ENCODE peak calls at places on chromosome 21, in four cellular contexts. M is IMR-90, S is GM12878, B is K562. K is an unnamed sample.

GRCh38 chr21:35256468-35256988 is 207.4 kb upstream of the RUNX1 start:
- DNase-seq in M (peak), B (peak), S (no peak), K (peak)

GRCh38 chr21:34743285-34743684 is 74.5 kb downstream of the CLIC6 start:
- DNase-seq in M (no peak), B (no peak), S (no peak), K (no peak)

GRCh38 chr21:42356680-42357079 is 5.9 kb upstream of the TFF2 start:
- DNase-seq in M (no peak), B (no peak), S (no peak), K (no peak)

GRCh38 chr21:38486705-38487104 is 11.6 kb downstream of the ERG start:
- DNase-seq in S (no peak), B (no peak), M (no peak), K (no peak)

GRCh38 chr21:29481081-29481480 is 182.4 kb downstream of the BACH1 start:
- DNase-seq in B (no peak), S (no peak), M (no peak), K (no peak)

GRCh38 chr21:42574234-42575027 is 60.8 kb downstream of the SLC37A1 start:
- DNase-seq in M (peak), S (no peak), B (peak), K (no peak)

GRCh38 chr21:29943885-29944284 is 4.1 kb upstream of the GRIK1 start:
- DNase-seq in M (no peak), B (peak), S (no peak), K (no peak)

GRCh38 chr21:28253378-28253777 is 739.3 kb downstream of the LTN1 start:
- DNase-seq in S (no peak), M (peak), B (no peak), K (no peak)

GRCh38 chr21:27772816-27773215 is 805.9 kb upstream of the ADAMTS5 start:
- DNase-seq in B (no peak), M (no peak), S (no peak), K (no peak)

GRCh38 chr21:36499578-36500471 is 19.9 kb upstream of the CLDN14 start:
- DNase-seq in M (no peak), S (no peak), B (no peak), K (no peak)
- TF ChIP-seq RCOR1 in M (no peak), S (no peak), B (no peak), K (no peak)

DNA sequence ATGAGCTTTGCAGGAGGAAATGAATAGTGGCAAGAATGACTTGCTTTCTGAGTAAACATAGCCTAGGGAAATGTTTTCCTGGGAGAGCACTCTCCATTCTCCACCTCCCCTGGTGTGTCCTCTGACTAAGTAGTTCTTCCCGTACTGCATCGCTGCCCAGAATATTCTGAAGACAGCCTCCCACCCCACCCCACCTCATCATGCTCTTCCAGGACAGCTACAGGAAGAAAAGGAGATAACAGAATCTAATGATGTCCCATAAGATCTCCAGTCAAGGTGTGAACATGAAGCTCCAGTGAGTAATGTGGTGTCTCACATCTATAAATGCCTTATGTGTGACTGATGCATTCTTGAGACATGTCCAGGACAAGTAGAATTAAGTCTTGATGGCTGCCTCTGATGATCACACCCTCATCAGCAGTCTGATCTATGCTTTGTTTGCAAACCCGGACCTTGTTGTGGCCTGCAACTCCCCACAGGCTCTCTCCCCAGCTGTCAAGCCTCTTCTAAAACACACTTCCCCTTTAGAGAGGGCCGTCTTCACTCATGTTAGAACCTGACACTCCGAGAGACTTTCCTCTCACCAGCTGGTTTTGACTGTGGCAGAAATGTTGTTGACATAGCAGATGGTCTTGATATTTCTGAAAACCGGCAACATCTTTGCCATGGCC is 183.0 kb downstream of the CYYR1 start:
- DNase-seq in M (peak), B (no peak), S (no peak), K (peak)
- TF ChIP-seq BHLHE40 in M (no peak), B (no peak), S (no peak), K (no peak)

DNA sequence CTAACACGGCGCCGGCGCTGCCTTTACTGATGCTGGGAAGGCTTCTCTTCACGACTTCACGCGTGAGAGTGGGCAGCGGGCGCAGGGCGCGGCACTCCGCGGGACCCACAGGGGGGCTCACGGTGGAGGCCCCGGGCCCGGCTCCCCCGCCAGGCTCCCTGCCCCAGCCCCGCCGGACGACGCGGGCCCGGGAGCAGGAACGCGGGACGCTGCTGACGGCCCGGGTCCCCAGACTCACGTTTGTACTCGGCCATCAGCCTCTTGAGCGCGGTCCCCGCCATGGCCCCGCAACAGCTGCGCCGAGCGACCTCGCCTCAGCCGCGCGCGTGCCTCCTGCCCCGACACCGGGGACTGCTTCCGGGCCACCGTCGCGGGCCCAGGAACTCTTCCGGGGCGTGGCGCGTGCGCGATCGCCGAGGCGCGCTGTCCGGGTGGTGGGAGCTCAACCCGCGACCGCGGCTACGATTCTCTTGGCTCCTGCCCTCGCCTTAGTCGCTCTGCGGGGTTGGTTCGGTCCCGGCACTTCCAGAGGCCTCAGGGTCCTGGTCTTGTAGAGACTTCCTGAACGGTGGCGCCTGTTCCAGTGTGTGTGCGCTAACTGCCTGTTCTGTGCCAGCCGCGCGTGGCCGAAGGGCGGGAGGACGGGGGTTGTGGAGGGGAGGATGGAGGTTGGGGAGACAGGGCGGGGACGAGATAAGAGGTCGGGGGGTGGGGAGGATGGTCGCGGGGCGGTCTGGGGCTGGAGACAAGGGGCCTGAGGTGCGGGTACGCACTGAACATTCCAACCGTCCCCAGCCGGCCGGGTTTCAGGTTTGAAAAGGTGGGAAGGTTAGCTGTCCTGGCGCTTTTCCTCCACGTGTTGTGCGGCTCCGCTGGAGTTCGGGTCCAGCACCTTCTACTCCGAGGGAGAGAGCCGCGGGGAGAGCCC is at the start of gene UBE2G2:
- DNase-seq in M (peak), S (no peak), B (peak), K (peak)
- TF ChIP-seq RCOR1 in M (no peak), S (no peak), B (no peak), K (no peak)

GRCh38 chr21:32732544-32732943 is 4.7 kb upstream of the SYNJ1 start:
- DNase-seq in M (no peak), B (no peak), S (no peak), K (no peak)

GRCh38 chr21:32735524-32735923 is 7.7 kb upstream of the SYNJ1 start:
- DNase-seq in S (no peak), M (no peak), B (no peak), K (no peak)

GRCh38 chr21:32734214-32734613 is 6.4 kb upstream of the SYNJ1 start:
- DNase-seq in B (no peak), M (no peak), S (no peak), K (no peak)

GRCh38 chr21:32728455-32729237 is 833 bp upstream of the SYNJ1 start:
- DNase-seq in M (no peak), B (no peak), S (no peak), K (no peak)

GRCh38 chr21:32733356-32733755 is 5.5 kb upstream of the SYNJ1 start:
- DNase-seq in S (no peak), B (no peak), M (no peak), K (no peak)
- TF ChIP-seq BHLHE40 in S (no peak), B (no peak), M (no peak), K (no peak)

GRCh38 chr21:22474403-22474802 is 1476.2 kb downstream of the NCAM2 start:
- DNase-seq in M (no peak), S (no peak), B (no peak), K (no peak)
- TF ChIP-seq RCOR1 in M (no peak), S (no peak), B (no peak), K (no peak)

GRCh38 chr21:40383951-40384350 is 463.0 kb downstream of the DSCAM start:
- DNase-seq in S (no peak), B (no peak), M (no peak), K (no peak)

GRCh38 chr21:40385883-40386282 is 461.1 kb downstream of the DSCAM start:
- DNase-seq in S (no peak), B (no peak), M (no peak), K (no peak)

GRCh38 chr21:40386981-40387380 is 460.0 kb downstream of the DSCAM start:
- DNase-seq in S (no peak), M (no peak), B (no peak), K (no peak)

GRCh38 chr21:40388046-40388445 is 458.9 kb downstream of the DSCAM start:
- DNase-seq in M (no peak), B (no peak), S (no peak), K (no peak)

DNA sequence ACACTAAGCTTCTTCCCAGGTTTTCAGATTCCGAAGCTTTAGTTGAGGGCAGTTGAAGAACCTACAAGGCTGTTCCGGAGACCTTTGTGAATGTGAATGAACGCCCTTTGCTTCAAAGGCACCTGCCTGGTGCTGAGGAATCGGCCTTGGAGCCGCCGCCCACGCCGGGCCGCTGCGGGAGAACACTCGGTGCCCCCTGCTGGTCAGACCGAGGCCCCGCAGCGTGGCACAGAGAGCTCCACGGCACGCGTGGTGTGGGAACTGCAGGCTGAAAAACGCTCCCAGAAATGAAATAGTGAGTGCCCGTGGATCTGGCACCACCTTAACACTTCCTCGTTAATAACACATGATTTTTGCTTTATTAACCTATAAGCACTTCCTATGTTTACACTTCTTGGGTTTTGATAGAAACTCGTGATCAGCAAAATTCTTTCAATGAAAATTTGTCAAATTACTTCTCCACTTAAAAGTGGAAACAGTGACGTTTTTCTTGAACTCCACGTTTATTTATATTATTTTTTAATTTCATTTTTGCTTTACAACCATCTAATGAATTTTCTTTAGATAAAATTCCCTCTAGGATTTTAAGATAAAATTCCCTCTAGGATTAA is 460.6 kb downstream of the DSCAM start:
- DNase-seq in M (no peak), B (peak), S (no peak), K (peak)
- TF ChIP-seq BHLHE40 in M (no peak), B (no peak), S (no peak), K (no peak)

GRCh38 chr21:45256912-45257672 is 30.6 kb downstream of the POFUT2 start:
- DNase-seq in M (no peak), S (no peak), B (peak), K (no peak)
- TF ChIP-seq RCOR1 in M (no peak), S (no peak), B (peak), K (no peak)

GRCh38 chr21:44303490-44303981 is 3.7 kb downstream of the PFKL start:
- DNase-seq in B (no peak), M (no peak), S (no peak), K (no peak)
- TF ChIP-seq BHLHE40 in B (no peak), M (no peak), S (no peak), K (no peak)

GRCh38 chr21:45598666-45599065 is 44.9 kb upstream of the PCBP3 start:
- DNase-seq in M (no peak), S (no peak), B (no peak), K (no peak)
- TF ChIP-seq RCOR1 in M (no peak), S (no peak), B (no peak), K (no peak)

DNA sequence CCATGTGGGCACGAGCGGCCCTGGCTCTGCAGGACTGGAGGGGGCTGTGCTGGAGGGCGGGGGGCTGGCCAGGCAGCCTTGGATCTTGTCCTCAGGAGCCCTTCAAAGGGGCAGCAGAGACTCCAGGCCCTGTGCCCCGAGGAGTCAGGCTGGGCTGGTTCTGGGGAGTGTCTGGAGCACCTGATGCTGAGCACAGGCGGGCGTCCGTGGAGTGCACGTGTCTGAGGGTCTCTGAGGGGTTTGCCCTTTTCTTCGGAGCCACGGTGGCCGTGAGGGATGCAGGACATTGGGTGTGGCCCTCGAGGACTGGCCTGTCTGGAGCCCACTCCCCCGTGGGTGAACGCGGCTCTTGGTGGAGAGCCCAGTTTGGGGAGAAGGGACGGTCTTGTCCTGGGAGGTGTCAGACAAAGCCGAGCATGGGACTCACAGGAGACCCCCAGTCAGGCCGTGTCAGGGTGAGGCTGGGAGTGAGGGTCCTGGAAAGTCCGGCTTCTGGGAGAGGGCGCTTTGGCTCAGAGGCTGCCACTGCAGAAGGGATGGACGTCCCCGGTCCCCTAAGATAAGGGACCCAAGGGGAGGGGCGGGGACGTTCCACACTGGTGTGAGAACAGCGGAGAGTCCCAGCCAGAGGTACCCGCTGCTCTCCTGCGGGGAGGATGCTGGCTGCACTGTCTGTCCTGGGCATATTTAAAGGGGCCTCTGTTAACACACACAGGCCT is 60.8 kb downstream of the COL18A1 start:
- DNase-seq in S (no peak), M (no peak), B (no peak), K (no peak)
- TF ChIP-seq BHLHE40 in S (no peak), M (no peak), B (no peak), K (no peak)